ENCODE peak calls at places on chromosomes 7 and 10, in six cellular contexts. One of them, this sample, is unnamed.

GRCh38 chr10:59106441-59106840 is 70.0 kb upstream of the PHYHIPL start:
- DNase-seq in spleen: no peak
- DNase-seq in K562: no peak
- DNase-seq in erythroblast: no peak
- DNase-seq in ovary: no peak
- DNase-seq in esophagus squamous epithelium: no peak
- DNase-seq in this sample: no peak

GRCh38 chr10:12500406-12501303 is 151.3 kb downstream of the CAMK1D start:
- DNase-seq in ovary: no peak
- DNase-seq in esophagus squamous epithelium: no peak
- DNase-seq in erythroblast: peak
- DNase-seq in spleen: peak
- DNase-seq in K562: no peak
- DNase-seq in this sample: no peak

GRCh38 chr10:44627591-44628354 is 242.9 kb upstream of the CXCL12 start:
- DNase-seq in ovary: no peak
- DNase-seq in esophagus squamous epithelium: no peak
- DNase-seq in erythroblast: no peak
- DNase-seq in spleen: no peak
- DNase-seq in K562: no peak
- DNase-seq in this sample: no peak

GRCh38 chr10:43573250-43574034 is 974 bp downstream of the ZNF239 start:
- DNase-seq in erythroblast: no peak
- DNase-seq in esophagus squamous epithelium: no peak
- DNase-seq in ovary: no peak
- DNase-seq in spleen: no peak
- DNase-seq in K562: no peak
- DNase-seq in this sample: no peak

GRCh38 chr10:120477723-120478270 is 20.8 kb downstream of the PLPP4 start:
- DNase-seq in esophagus squamous epithelium: no peak
- DNase-seq in ovary: no peak
- DNase-seq in spleen: no peak
- DNase-seq in K562: no peak
- DNase-seq in erythroblast: no peak
- DNase-seq in this sample: no peak

GRCh38 chr7:22214000-22214399 is 143.0 kb downstream of the RAPGEF5 start:
- DNase-seq in K562: no peak
- DNase-seq in erythroblast: no peak
- DNase-seq in esophagus squamous epithelium: no peak
- DNase-seq in spleen: no peak
- DNase-seq in ovary: no peak
- DNase-seq in this sample: no peak

GRCh38 chr10:49394933-49395740 is 752 bp downstream of the DRGX start:
- DNase-seq in ovary: no peak
- DNase-seq in erythroblast: no peak
- DNase-seq in esophagus squamous epithelium: no peak
- DNase-seq in spleen: no peak
- DNase-seq in K562: no peak
- DNase-seq in this sample: no peak

GRCh38 chr10:103884681-103885139 is 29.3 kb upstream of the SH3PXD2A start:
- DNase-seq in erythroblast: peak
- DNase-seq in ovary: peak
- DNase-seq in K562: peak
- DNase-seq in esophagus squamous epithelium: no peak
- DNase-seq in spleen: no peak
- DNase-seq in this sample: peak

GRCh38 chr7:2638224-2638991 is 6.6 kb downstream of the TTYH3 start:
- DNase-seq in spleen: peak
- DNase-seq in esophagus squamous epithelium: no peak
- DNase-seq in K562: no peak
- DNase-seq in erythroblast: no peak
- DNase-seq in ovary: no peak
- DNase-seq in this sample: no peak

GRCh38 chr10:29590598-29591415 is 44.0 kb downstream of the SVIL start:
- DNase-seq in ovary: no peak
- DNase-seq in K562: peak
- DNase-seq in esophagus squamous epithelium: no peak
- DNase-seq in spleen: no peak
- DNase-seq in erythroblast: peak
- DNase-seq in this sample: no peak

GRCh38 chr7:80783688-80784327 is 135.0 kb downstream of the SEMA3C start:
- DNase-seq in spleen: no peak
- DNase-seq in erythroblast: no peak
- DNase-seq in esophagus squamous epithelium: no peak
- DNase-seq in ovary: no peak
- DNase-seq in K562: no peak
- DNase-seq in this sample: no peak

GRCh38 chr7:15556706-15557105 is 5.1 kb downstream of the AGMO start:
- DNase-seq in erythroblast: no peak
- DNase-seq in esophagus squamous epithelium: no peak
- DNase-seq in ovary: no peak
- DNase-seq in K562: no peak
- DNase-seq in spleen: no peak
- DNase-seq in this sample: no peak

GRCh38 chr10:86953747-86954680 is 3.4 kb downstream of the MMRN2 start:
- DNase-seq in ovary: peak
- DNase-seq in erythroblast: no peak
- DNase-seq in K562: peak
- DNase-seq in esophagus squamous epithelium: no peak
- DNase-seq in spleen: peak
- DNase-seq in this sample: no peak

GRCh38 chr10:84267503-84268126 is 22.8 kb downstream of the RGR start:
- DNase-seq in erythroblast: peak
- DNase-seq in K562: peak
- DNase-seq in ovary: no peak
- DNase-seq in spleen: no peak
- DNase-seq in esophagus squamous epithelium: no peak
- DNase-seq in this sample: peak

GRCh38 chr10:92001995-92002394 is 78.4 kb downstream of the BTAF1 start:
- DNase-seq in K562: no peak
- DNase-seq in ovary: no peak
- DNase-seq in erythroblast: no peak
- DNase-seq in esophagus squamous epithelium: no peak
- DNase-seq in spleen: no peak
- DNase-seq in this sample: no peak

GRCh38 chr7:77436889-77437265 is 20.7 kb upstream of the GSAP start:
- DNase-seq in spleen: no peak
- DNase-seq in erythroblast: no peak
- DNase-seq in K562: no peak
- DNase-seq in ovary: no peak
- DNase-seq in esophagus squamous epithelium: no peak
- DNase-seq in this sample: no peak

GRCh38 chr7:44267719-44268413 is 57.5 kb downstream of the CAMK2B start:
- DNase-seq in erythroblast: no peak
- DNase-seq in ovary: no peak
- DNase-seq in K562: no peak
- DNase-seq in esophagus squamous epithelium: no peak
- DNase-seq in spleen: no peak
- DNase-seq in this sample: no peak

GRCh38 chr7:54785261-54785660 is 26.2 kb upstream of the SEC61G start:
- DNase-seq in erythroblast: no peak
- DNase-seq in esophagus squamous epithelium: no peak
- DNase-seq in ovary: no peak
- DNase-seq in spleen: no peak
- DNase-seq in K562: no peak
- DNase-seq in this sample: no peak

GRCh38 chr10:92238586-92239098 is 52.2 kb downstream of the CPEB3 start:
- DNase-seq in K562: peak
- DNase-seq in ovary: no peak
- DNase-seq in esophagus squamous epithelium: no peak
- DNase-seq in spleen: no peak
- DNase-seq in erythroblast: peak
- DNase-seq in this sample: peak

GRCh38 chr10:51260376-51260775 is 186.1 kb downstream of the PRKG1 start:
- DNase-seq in ovary: no peak
- DNase-seq in K562: no peak
- DNase-seq in esophagus squamous epithelium: no peak
- DNase-seq in erythroblast: no peak
- DNase-seq in spleen: no peak
- DNase-seq in this sample: no peak

GRCh38 chr7:48059706-48060105 is 24.4 kb downstream of the C7orf57 start:
- DNase-seq in ovary: no peak
- DNase-seq in spleen: no peak
- DNase-seq in esophagus squamous epithelium: no peak
- DNase-seq in erythroblast: no peak
- DNase-seq in K562: no peak
- DNase-seq in this sample: no peak

GRCh38 chr7:44320794-44321371 is 4.5 kb downstream of the CAMK2B start:
- DNase-seq in erythroblast: no peak
- DNase-seq in esophagus squamous epithelium: no peak
- DNase-seq in K562: no peak
- DNase-seq in spleen: no peak
- DNase-seq in ovary: no peak
- DNase-seq in this sample: no peak

GRCh38 chr7:47893721-47894365 is 54.4 kb downstream of the PKD1L1 start:
- DNase-seq in ovary: no peak
- DNase-seq in erythroblast: no peak
- DNase-seq in esophagus squamous epithelium: no peak
- DNase-seq in spleen: no peak
- DNase-seq in K562: no peak
- DNase-seq in this sample: no peak

GRCh38 chr10:25112016-25112415 is 62.8 kb upstream of the GPR158 start:
- DNase-seq in spleen: no peak
- DNase-seq in ovary: no peak
- DNase-seq in K562: no peak
- DNase-seq in esophagus squamous epithelium: no peak
- DNase-seq in erythroblast: no peak
- DNase-seq in this sample: no peak

GRCh38 chr10:29239569-29240472 is 49.0 kb upstream of the LYZL1 start:
- DNase-seq in spleen: no peak
- DNase-seq in erythroblast: peak
- DNase-seq in ovary: no peak
- DNase-seq in esophagus squamous epithelium: no peak
- DNase-seq in K562: peak
- DNase-seq in this sample: peak

GRCh38 chr10:82969405-82969804 is 1094.4 kb downstream of the NRG3 start:
- DNase-seq in erythroblast: no peak
- DNase-seq in spleen: no peak
- DNase-seq in ovary: no peak
- DNase-seq in esophagus squamous epithelium: no peak
- DNase-seq in K562: no peak
- DNase-seq in this sample: no peak

GRCh38 chr10:49161411-49161997 is 26.7 kb downstream of the TMEM273 start:
- DNase-seq in erythroblast: no peak
- DNase-seq in spleen: no peak
- DNase-seq in ovary: no peak
- DNase-seq in K562: peak
- DNase-seq in esophagus squamous epithelium: no peak
- DNase-seq in this sample: no peak

GRCh38 chr7:108003591-108003935 is 602 bp upstream of the LAMB1 start:
- DNase-seq in esophagus squamous epithelium: no peak
- DNase-seq in ovary: no peak
- DNase-seq in spleen: no peak
- DNase-seq in K562: no peak
- DNase-seq in erythroblast: no peak
- DNase-seq in this sample: no peak

GRCh38 chr7:108000875-108001758 is 1.8 kb downstream of the LAMB1 start:
- DNase-seq in esophagus squamous epithelium: no peak
- DNase-seq in erythroblast: no peak
- DNase-seq in spleen: no peak
- DNase-seq in ovary: peak
- DNase-seq in K562: no peak
- DNase-seq in this sample: no peak

GRCh38 chr7:108001759-108002725 is 919 bp downstream of the LAMB1 start:
- DNase-seq in erythroblast: no peak
- DNase-seq in spleen: no peak
- DNase-seq in K562: no peak
- DNase-seq in esophagus squamous epithelium: no peak
- DNase-seq in ovary: peak
- DNase-seq in this sample: no peak

GRCh38 chr7:108004220-108005142 is 1.5 kb upstream of the LAMB1 start:
- DNase-seq in erythroblast: no peak
- DNase-seq in ovary: no peak
- DNase-seq in K562: no peak
- DNase-seq in esophagus squamous epithelium: no peak
- DNase-seq in spleen: no peak
- DNase-seq in this sample: no peak

GRCh38 chr7:108002726-108003590 is at the start of gene LAMB1:
- DNase-seq in K562: peak
- DNase-seq in ovary: peak
- DNase-seq in erythroblast: no peak
- DNase-seq in spleen: peak
- DNase-seq in esophagus squamous epithelium: no peak
- DNase-seq in this sample: peak
- TF ChIP-seq POLR2A in K562: peak
- TF ChIP-seq POLR2A in ovary: peak
- TF ChIP-seq POLR2A in erythroblast: no peak
- TF ChIP-seq POLR2A in spleen: peak
- TF ChIP-seq POLR2A in esophagus squamous epithelium: peak
- TF ChIP-seq POLR2A in this sample: peak

DNA sequence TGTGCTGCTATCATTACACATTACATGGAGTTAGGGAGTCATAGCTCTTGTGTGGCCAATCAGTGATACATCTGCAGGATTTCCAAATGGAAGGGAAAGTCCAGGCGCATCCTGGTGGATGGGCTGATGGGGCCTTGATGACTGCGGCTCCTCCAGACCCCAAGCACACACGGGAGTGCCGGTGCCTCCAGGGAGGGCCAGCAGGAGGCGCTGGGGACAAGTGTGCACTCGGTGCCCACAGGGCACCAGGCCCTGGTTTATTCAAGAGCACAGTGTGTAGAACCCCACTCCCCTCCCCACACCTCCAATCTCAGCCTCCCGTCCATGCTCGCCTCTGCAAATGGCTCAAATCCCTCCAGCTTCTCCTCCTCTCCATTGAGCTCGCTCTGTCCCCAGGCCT is 243.9 kb downstream of the USP6NL start:
- DNase-seq in spleen: no peak
- DNase-seq in ovary: no peak
- DNase-seq in esophagus squamous epithelium: no peak
- DNase-seq in erythroblast: no peak
- DNase-seq in K562: no peak
- DNase-seq in this sample: no peak
- TF ChIP-seq POLR2A in spleen: no peak
- TF ChIP-seq POLR2A in ovary: no peak
- TF ChIP-seq POLR2A in esophagus squamous epithelium: no peak
- TF ChIP-seq POLR2A in erythroblast: no peak
- TF ChIP-seq POLR2A in K562: no peak
- TF ChIP-seq POLR2A in this sample: no peak

GRCh38 chr10:102796407-102797176 is 40.6 kb downstream of the CYP17A1 start:
- DNase-seq in K562: no peak
- DNase-seq in spleen: peak
- DNase-seq in esophagus squamous epithelium: no peak
- DNase-seq in erythroblast: peak
- DNase-seq in ovary: peak
- DNase-seq in this sample: no peak
- TF ChIP-seq POLR2A in K562: no peak
- TF ChIP-seq POLR2A in spleen: peak
- TF ChIP-seq POLR2A in esophagus squamous epithelium: no peak
- TF ChIP-seq POLR2A in erythroblast: peak
- TF ChIP-seq POLR2A in ovary: no peak
- TF ChIP-seq POLR2A in this sample: no peak

DNA sequence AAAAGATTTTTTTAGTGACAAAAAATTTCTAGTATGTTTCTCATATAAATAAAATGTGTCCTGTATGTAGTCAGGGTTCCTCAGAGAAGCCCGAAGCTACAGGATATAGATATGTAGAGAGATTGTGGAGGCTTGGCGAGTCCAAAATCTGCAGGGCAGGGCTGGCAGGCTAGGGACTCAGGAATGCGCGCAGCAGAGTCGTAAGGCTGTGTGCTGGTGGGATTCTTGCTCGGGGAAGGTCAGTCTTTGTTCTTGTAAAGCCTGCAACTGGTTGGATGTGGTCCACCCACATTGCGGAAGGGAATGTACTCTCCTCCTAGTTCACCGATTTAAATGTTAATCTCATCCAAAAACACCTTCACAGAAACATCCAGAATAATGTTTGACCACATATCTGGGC is 30.6 kb downstream of the LHPP start:
- DNase-seq in spleen: peak
- DNase-seq in ovary: no peak
- DNase-seq in erythroblast: no peak
- DNase-seq in K562: no peak
- DNase-seq in esophagus squamous epithelium: no peak
- DNase-seq in this sample: no peak
- TF ChIP-seq POLR2A in spleen: no peak
- TF ChIP-seq POLR2A in ovary: no peak
- TF ChIP-seq POLR2A in erythroblast: no peak
- TF ChIP-seq POLR2A in K562: no peak
- TF ChIP-seq POLR2A in esophagus squamous epithelium: no peak
- TF ChIP-seq POLR2A in this sample: no peak